ENCODE peak calls at places on chromosomes 2 and 18, in six cellular contexts. O is stomach, I is HCT116, S is K562, V is GM23338, P is breast epithelium. Q is an unnamed sample.

GRCh38 chr2:241804326-241805276 is 4.4 kb upstream of the NEU4 start:
- DNase-seq in O (no peak), I (no peak), S (peak; percentile 22), V (peak; percentile 59), P (no peak), Q (peak; percentile 89)

GRCh38 chr2:36404754-36405153 is 49.2 kb downstream of the CRIM1 start:
- DNase-seq in O (no peak), I (no peak), S (no peak), V (no peak), P (no peak), Q (no peak)

GRCh38 chr2:240300261-240300821 is 135.1 kb upstream of the GPC1 start:
- DNase-seq in O (peak; percentile 17), I (no peak), S (no peak), V (no peak), P (no peak), Q (peak; percentile 57)

GRCh38 chr2:10331033-10331701 is 28.5 kb downstream of the HPCAL1 start:
- DNase-seq in O (peak; percentile 78), I (peak; percentile 39), S (peak; percentile 71), V (peak; percentile 50), P (peak; percentile 21), Q (no peak)

GRCh38 chr18:76256897-76257500 is 238.0 kb downstream of the ZNF516 start:
- DNase-seq in O (no peak), I (peak; percentile 35), S (no peak), V (peak; percentile 71), P (no peak), Q (no peak)

GRCh38 chr2:128317186-128317897 is 1.3 kb downstream of the HS6ST1 start:
- DNase-seq in O (peak; percentile 43), I (no peak), S (peak; percentile 33), V (peak; percentile 64), P (peak; percentile 28), Q (peak; percentile 84)

GRCh38 chr2:6827516-6828298 is 38.0 kb downstream of the CMPK2 start:
- DNase-seq in O (no peak), I (no peak), S (no peak), V (no peak), P (no peak), Q (no peak)

GRCh38 chr18:6975084-6975483 is 142.5 kb downstream of the LAMA1 start:
- DNase-seq in O (no peak), I (no peak), S (no peak), V (no peak), P (no peak), Q (no peak)

GRCh38 chr2:239255218-239255617 is 145.6 kb downstream of the HDAC4 start:
- DNase-seq in O (peak; percentile 13), I (no peak), S (no peak), V (no peak), P (no peak), Q (no peak)

GRCh38 chr2:240411261-240412160 is 24.0 kb upstream of the GPC1 start:
- DNase-seq in O (no peak), I (no peak), S (no peak), V (no peak), P (no peak), Q (no peak)

GRCh38 chr2:27078267-27079194 is at the start of gene EMILIN1:
- DNase-seq in O (peak; percentile 45), I (no peak), S (peak; percentile 46), V (peak; percentile 56), P (peak; percentile 66), Q (peak; percentile 97)

GRCh38 chr2:113124181-113124961 is 3.0 kb upstream of the IL1RN start:
- DNase-seq in O (no peak), I (no peak), S (no peak), V (no peak), P (no peak), Q (peak; percentile 80)

GRCh38 chr18:55982992-55983391 is 395.0 kb upstream of the TCF4 start:
- DNase-seq in O (no peak), I (no peak), S (peak; percentile 15), V (peak; percentile 79), P (no peak), Q (no peak)

GRCh38 chr2:122300758-122301157 is 545.3 kb downstream of the TSN start:
- DNase-seq in O (no peak), I (no peak), S (no peak), V (peak; percentile 48), P (no peak), Q (no peak)

GRCh38 chr18:45734505-45734904 is 10.5 kb downstream of the SLC14A1 start:
- DNase-seq in O (no peak), I (no peak), S (no peak), V (no peak), P (no peak), Q (no peak)

GRCh38 chr2:6824962-6825361 is 40.7 kb downstream of the CMPK2 start:
- DNase-seq in O (no peak), I (no peak), S (no peak), V (no peak), P (no peak), Q (peak; percentile 21)

GRCh38 chr2:157825885-157826284 is 50.2 kb downstream of the ACVR1 start:
- DNase-seq in O (no peak), I (no peak), S (no peak), V (no peak), P (peak; percentile 74), Q (no peak)

GRCh38 chr2:203870481-203870880 is 2.9 kb downstream of the CTLA4 start:
- DNase-seq in O (no peak), I (no peak), S (no peak), V (no peak), P (no peak), Q (peak; percentile 66)

GRCh38 chr2:100865819-100866462 is 46.0 kb downstream of the NPAS2 start:
- DNase-seq in O (peak; percentile 24), I (no peak), S (no peak), V (no peak), P (no peak), Q (no peak)

DNA sequence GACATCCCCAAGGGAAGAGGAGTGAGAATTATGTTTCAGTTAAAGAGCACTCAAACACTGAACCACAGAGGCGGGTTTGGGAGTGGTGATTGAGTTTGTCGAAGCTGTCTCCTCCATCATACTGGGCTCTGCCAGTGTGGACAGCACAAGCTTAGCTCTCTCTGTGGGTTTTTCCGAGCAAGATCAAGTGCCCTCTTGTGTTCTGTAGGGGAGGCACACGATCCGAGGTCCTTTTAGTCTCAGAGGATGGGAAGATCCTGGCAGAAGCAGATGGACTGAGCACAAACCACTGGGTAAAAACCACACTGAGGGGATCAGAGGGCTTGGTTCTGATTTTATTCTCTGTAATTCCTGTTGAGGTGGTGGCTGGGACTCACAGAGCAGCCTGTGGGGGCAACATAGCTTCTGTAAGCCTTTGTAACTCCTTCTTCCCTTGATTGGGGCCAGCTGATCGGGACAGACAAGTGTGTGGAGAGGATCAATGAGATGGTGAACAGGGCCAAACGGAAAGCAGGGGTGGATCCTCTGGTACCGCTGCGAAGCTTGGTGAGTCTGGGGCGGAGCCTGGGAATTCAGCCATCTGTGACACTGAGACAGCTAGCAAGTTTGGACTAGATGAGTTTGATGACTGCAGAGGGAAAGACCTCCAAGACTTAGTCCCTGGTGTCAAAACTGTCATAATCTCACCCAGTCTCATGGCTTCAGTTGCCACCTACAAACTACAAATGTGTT is 2.0 kb downstream of the NAGK start:
- DNase-seq in O (no peak), I (peak; percentile 19), S (no peak), V (peak; percentile 73), P (no peak), Q (no peak)
- TF ChIP-seq POLR2AphosphoS5 in O (no peak), I (no peak), S (no peak), V (no peak), P (no peak), Q (no peak)

GRCh38 chr2:8488001-8488738 is 193.7 kb upstream of the ID2 start:
- DNase-seq in O (no peak), I (no peak), S (no peak), V (no peak), P (no peak), Q (no peak)
- TF ChIP-seq POLR2AphosphoS5 in O (no peak), I (no peak), S (no peak), V (no peak), P (no peak), Q (no peak)

GRCh38 chr18:22709288-22710060 is 223.7 kb upstream of the RBBP8 start:
- DNase-seq in O (no peak), I (no peak), S (no peak), V (no peak), P (no peak), Q (peak; percentile 62)

GRCh38 chr18:22705328-22705727 is 227.8 kb upstream of the RBBP8 start:
- DNase-seq in O (no peak), I (no peak), S (no peak), V (no peak), P (no peak), Q (no peak)

GRCh38 chr18:22713511-22713910 is 219.6 kb upstream of the RBBP8 start:
- DNase-seq in O (no peak), I (no peak), S (no peak), V (no peak), P (no peak), Q (no peak)

GRCh38 chr18:22711381-22711717 is 221.8 kb upstream of the RBBP8 start:
- DNase-seq in O (no peak), I (no peak), S (no peak), V (no peak), P (no peak), Q (no peak)

DNA sequence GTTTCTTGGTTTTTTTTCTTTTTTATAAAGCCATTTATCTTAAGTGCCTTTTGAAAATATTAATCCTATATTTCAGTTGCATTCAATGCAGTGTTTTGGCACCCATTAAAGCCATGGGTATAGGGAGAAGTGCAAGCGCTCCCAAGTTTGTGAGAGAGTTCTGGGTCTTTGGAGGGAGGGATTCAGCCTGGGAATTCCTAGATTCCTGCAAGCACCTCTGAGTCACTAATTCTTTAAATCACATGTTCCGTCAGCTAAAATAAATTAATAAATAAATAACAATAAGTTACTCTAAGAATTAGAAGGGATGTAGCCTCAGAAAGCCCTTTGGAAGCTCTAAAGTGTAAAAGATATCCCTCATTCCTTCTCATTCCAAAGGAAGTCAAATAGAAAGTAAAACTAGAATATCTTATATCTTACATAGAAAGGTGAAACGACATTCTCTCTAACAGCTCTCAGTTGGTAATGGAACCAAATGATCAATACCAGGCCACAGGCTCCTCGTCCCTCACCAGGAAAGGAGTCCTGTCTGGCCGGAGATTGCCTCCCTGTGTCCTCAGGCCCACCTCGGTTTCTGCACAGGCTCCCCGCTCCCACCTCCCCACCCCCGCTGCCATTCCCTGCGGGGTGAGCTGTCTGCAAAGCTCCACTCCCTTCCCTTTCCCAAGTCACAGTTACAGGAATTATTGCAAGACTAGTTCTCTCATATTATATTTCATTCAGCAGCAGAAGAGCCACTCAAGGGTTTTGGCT is 222.3 kb upstream of the RBBP8 start:
- DNase-seq in O (peak; percentile 35), I (no peak), S (no peak), V (peak; percentile 24), P (no peak), Q (peak; percentile 90)
- TF ChIP-seq POLR2AphosphoS5 in O (no peak), I (no peak), S (no peak), V (no peak), P (no peak), Q (no peak)

DNA sequence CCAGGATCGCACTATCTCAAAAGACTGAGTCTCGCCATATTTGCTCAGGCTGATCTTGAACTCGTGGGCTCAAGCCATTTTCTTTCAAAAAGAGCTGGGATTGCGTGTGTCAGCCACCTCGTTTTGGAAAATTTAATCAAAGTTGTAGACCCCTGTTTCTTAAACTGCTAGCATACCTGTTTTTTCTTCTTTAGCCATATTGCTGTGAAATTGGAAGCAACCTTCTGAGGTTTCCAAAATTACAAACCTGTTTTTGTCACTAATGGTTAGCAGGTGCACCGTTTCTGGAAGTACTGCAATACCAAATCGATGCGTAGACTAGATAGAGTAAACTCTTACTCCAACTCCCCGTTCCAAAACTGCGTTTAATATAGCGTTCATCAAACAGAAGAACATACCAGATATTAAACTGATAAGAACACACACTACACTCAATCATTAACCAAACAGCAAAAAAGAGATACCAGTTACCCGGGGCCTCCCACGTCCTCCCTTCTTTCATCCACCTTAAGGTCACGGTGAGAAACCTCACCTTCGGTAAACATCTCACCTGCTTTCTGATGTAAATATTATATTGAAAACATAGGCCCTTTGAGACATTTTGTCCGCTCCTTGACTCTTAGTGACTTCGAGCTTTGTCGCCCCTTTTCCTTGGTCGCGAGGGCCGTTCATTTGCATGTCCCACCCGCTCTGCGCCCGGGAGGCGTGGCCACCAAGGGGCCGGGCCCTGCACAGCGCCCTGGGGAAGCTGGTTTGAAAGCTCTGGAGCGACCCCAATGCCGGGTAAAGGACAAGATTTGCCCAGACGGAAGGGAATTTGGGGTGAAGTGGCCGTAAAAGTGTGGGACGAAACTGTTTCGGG is at the start of gene RNU2-63P:
- DNase-seq in O (peak; percentile 80), I (peak; percentile 94), S (peak; percentile 82), V (peak; percentile 82), P (peak; percentile 64), Q (no peak)
- TF ChIP-seq POLR2AphosphoS5 in O (peak; percentile 54), I (peak; percentile 100), S (peak; percentile 100), V (peak; percentile 100), P (peak; percentile 79), Q (peak; percentile 85)